ENCODE peak calls at places on chromosomes 16 and 17, in ten cellular contexts. C is fibroblast of lung, Z is neural progenitor cell, O is tibial artery, B is astrocyte of the cerebellum, T is endothelial cell of umbilical vein, I is fibroblast of the aortic adventitia, Y is lower leg skin, L is brain microvascular endothelial cell, E is psoas muscle. W is an unnamed sample.

GRCh38 chr16:17305694-17306093 is 165.1 kb downstream of the XYLT1 start:
- DNase-seq in C (no peak), Z (no peak), O (no peak), B (no peak), T (no peak), I (no peak), Y (no peak), L (no peak), E (no peak), W (no peak)

GRCh38 chr17:13030459-13031305 is 12.9 kb upstream of the ELAC2 start:
- DNase-seq in C (peak; percentile 35), Z (peak; percentile 63), O (peak; percentile 38), B (peak; percentile 32), T (peak; percentile 51), I (peak; percentile 89), Y (no peak), L (peak; percentile 47), E (no peak), W (no peak)

GRCh38 chr17:64689106-64689505 is 27.0 kb upstream of the SMURF2 start:
- DNase-seq in C (no peak), Z (no peak), O (no peak), B (no peak), T (no peak), I (no peak), Y (no peak), L (no peak), E (no peak), W (no peak)

GRCh38 chr17:19254651-19255050 is 17.5 kb downstream of the EPN2 start:
- DNase-seq in C (no peak), Z (no peak), O (no peak), B (no peak), T (peak; percentile 66), I (no peak), Y (no peak), L (no peak), E (no peak), W (no peak)

GRCh38 chr17:19830061-19830460 is 37.7 kb downstream of the ULK2 start:
- DNase-seq in C (no peak), Z (no peak), O (no peak), B (no peak), T (no peak), I (no peak), Y (no peak), L (no peak), E (no peak), W (no peak)

GRCh38 chr17:79743614-79744013 is 12.9 kb downstream of the ENPP7 start:
- DNase-seq in C (no peak), Z (no peak), O (no peak), B (no peak), T (no peak), I (no peak), Y (no peak), L (no peak), E (no peak), W (no peak)

GRCh38 chr17:79905832-79906231 is 66.6 kb upstream of the CBX4 start:
- DNase-seq in C (no peak), Z (no peak), O (no peak), B (no peak), T (no peak), I (no peak), Y (no peak), L (peak; percentile 39), E (no peak), W (peak; percentile 26)

GRCh38 chr16:19236561-19236960 is 49.0 kb upstream of the CLEC19A start:
- DNase-seq in C (no peak), Z (no peak), O (no peak), B (no peak), T (no peak), I (no peak), Y (no peak), L (no peak), E (no peak), W (no peak)

DNA sequence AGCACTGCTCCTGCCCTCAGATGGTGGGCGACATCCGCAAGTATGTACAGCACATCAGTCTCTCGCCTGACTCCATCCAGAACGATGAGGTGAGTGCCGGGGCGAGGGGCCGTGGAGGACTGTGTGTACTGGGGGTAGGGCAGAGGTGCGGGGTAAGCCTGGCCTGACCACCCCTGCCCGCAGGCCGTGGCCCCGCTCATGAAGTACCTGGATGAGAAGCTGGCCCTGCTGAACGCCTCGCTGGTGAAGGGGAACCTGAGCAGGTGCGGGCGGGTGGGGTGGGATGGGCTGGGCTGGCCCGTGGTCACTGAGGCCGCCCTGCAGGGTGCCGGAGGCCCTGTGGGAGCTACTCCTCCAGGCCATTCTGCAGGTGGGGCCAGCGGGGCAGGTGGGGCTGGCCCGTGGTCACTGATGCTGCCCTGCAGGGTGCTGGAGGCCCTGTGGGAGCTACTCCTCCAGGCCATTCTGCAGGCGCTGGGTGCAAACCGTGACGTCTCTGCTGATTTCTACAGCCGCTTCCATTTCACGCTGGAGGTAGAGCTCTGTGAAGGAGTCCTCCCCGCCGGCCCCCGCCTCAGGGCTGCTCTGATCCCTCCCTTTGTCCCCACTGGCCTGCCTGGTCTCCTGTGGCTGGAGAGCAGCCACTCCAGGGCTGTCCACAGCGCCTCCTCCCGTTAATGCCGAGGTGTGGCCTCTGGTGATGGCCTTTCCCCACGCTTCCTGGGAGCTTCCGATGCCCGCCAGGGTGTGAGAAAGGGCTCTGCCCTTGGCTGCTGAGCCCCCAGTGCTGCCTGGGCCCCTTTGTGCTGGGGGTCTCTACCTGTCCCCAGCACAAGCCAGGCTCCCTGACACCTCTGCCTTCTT is 5.0 kb downstream of the TSR3 start:
- DNase-seq in C (no peak), Z (no peak), O (no peak), B (no peak), T (no peak), I (no peak), Y (no peak), L (no peak), E (no peak), W (no peak)
- TF ChIP-seq CTCF in C (no peak), Z (peak; percentile 18), O (no peak), B (no peak), T (no peak), I (peak; percentile 5), Y (no peak), L (peak; percentile 28), E (no peak), W (no peak)

GRCh38 chr16:65579050-65579449 is 457.2 kb upstream of the CDH11 start:
- DNase-seq in C (no peak), Z (no peak), O (no peak), B (no peak), T (no peak), I (no peak), Y (no peak), L (peak; percentile 7), E (no peak), W (no peak)

GRCh38 chr16:65576139-65576538 is 454.3 kb upstream of the CDH11 start:
- DNase-seq in C (no peak), Z (no peak), O (no peak), B (no peak), T (no peak), I (no peak), Y (no peak), L (no peak), E (no peak), W (no peak)

GRCh38 chr16:65572156-65572555 is 450.3 kb upstream of the CDH11 start:
- DNase-seq in C (peak; percentile 92), Z (no peak), O (no peak), B (peak; percentile 49), T (peak; percentile 53), I (peak; percentile 77), Y (no peak), L (peak; percentile 77), E (no peak), W (no peak)

GRCh38 chr16:65574311-65574966 is 452.6 kb upstream of the CDH11 start:
- DNase-seq in C (no peak), Z (no peak), O (no peak), B (no peak), T (no peak), I (no peak), Y (no peak), L (no peak), E (no peak), W (no peak)

GRCh38 chr16:65576631-65577030 is 454.8 kb upstream of the CDH11 start:
- DNase-seq in C (no peak), Z (peak; percentile 70), O (no peak), B (no peak), T (no peak), I (no peak), Y (no peak), L (no peak), E (no peak), W (no peak)
- TF ChIP-seq CTCF in C (no peak), Z (peak; percentile 52), O (no peak), B (no peak), T (no peak), I (no peak), Y (no peak), L (no peak), E (no peak), W (no peak)

GRCh38 chr17:81556863-81557262 is 4.7 kb upstream of the FAAP100 start:
- DNase-seq in C (no peak), Z (no peak), O (no peak), B (no peak), T (no peak), I (no peak), Y (no peak), L (no peak), E (no peak), W (no peak)

GRCh38 chr17:81561494-81561885 is 9.3 kb upstream of the FAAP100 start:
- DNase-seq in C (peak; percentile 67), Z (no peak), O (no peak), B (no peak), T (peak; percentile 47), I (peak; percentile 56), Y (no peak), L (peak; percentile 63), E (no peak), W (no peak)

GRCh38 chr17:81557276-81558114 is 5.3 kb upstream of the FAAP100 start:
- DNase-seq in C (no peak), Z (no peak), O (no peak), B (no peak), T (no peak), I (no peak), Y (no peak), L (no peak), E (no peak), W (no peak)

GRCh38 chr17:81558115-81558468 is 5.9 kb upstream of the FAAP100 start:
- DNase-seq in C (no peak), Z (no peak), O (no peak), B (no peak), T (no peak), I (no peak), Y (no peak), L (no peak), E (no peak), W (no peak)

DNA sequence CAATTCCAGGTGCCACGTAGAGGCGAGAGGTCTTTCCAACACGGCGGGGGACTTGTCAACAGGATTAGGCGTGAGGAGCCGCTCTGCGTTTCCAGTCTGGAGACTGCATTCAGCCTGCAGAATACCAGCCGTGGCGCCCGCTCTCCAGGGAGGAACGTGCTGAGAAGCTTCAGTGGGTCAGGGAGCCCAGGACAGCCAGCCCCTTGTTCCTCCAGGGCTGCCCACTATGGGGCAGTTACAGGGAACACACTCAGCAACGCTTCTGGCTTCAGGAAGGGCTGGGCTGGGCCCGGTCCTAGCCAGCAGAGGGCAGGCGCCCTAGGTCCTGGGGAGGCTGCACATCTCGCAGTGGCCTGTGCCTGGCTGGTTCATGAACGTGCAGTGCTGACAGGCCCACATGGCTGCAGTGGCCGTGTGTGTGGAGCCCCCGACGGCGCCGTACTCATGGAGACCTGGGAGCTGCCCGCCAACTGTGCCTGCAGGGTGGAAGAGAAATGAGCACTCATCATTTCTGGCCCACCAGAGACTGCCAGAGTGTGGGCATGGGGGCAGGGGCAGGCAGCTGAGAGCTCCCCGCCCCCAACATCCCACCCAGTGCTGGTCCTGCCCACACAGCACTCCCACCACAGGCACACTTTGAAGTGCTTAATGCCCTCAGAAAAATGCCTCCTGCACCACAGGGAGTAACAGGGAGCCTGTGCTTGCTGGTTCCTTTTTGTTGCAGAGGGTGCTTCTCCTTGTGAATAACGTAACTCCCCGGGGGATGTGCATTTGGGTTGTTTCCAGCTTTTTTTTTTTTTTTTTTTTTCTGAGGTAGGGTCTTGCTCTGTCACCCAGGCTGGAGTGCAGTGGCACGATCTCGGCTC is 7.0 kb upstream of the FAAP100 start:
- DNase-seq in C (no peak), Z (peak; percentile 27), O (no peak), B (no peak), T (no peak), I (no peak), Y (no peak), L (no peak), E (no peak), W (no peak)
- TF ChIP-seq CTCF in C (peak; percentile 10), Z (peak; percentile 14), O (no peak), B (peak; percentile 60), T (peak; percentile 70), I (peak; percentile 38), Y (no peak), L (peak; percentile 72), E (no peak), W (peak; percentile 77)

DNA sequence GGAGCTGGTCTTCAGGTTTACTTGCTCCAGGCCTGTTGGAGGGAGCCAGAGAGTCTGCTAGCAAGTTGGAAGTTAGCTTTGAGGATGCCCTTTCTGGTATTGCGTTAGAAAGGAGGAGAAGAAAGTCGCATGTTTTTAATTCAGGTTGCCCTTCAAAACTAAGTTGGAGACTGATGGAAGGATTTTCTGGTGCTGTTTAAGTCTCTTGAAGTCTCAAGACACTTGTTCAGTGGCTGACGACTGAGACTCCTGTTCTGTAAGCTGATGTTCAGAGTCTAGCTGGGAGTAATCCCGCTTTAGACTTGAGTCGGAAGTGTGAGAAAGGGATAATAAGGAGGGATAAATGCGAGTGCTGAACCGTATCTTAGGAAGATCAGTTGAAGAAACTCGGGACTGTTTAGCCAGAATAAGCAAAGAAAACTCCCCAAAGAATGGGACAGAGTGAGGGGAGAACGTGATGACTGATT is 740 bp downstream of the AATF start:
- DNase-seq in C (peak; percentile 34), Z (peak; percentile 50), O (no peak), B (no peak), T (no peak), I (no peak), Y (no peak), L (no peak), E (no peak), W (no peak)
- TF ChIP-seq CTCF in C (no peak), Z (no peak), O (no peak), B (no peak), T (no peak), I (no peak), Y (no peak), L (peak; percentile 15), E (no peak), W (no peak)

W was measured in CD14-positive monocyte.